ENCODE peak calls at places on chromosomes 5 and 9, in nine cellular contexts. Q is endothelial cell; X is cerebellar cortex; N is RWPE1; B is NCI-H1417; I is T-cell; F is stimulated activated CD4-positive, alpha-beta T cell treated with anti-CD3 and anti-CD28 coated beads, Interleukin-12 subunit alpha, Interleukin-12 subunit beta, amount 100 ng/mL, for 48 hours; M is activated CD8-positive, alpha-beta T cell treated with anti-CD3 and anti-CD28 coated beads for 36 hours; L is transverse colon. W is an unnamed sample.

GRCh38 chr5:170333161-170333909 is 35.8 kb upstream of the LCP2 start:
- DNase-seq in F (peak), I (peak), B (no peak), N (no peak), X (no peak), L (peak), Q (no peak), M (peak), W (no peak)

GRCh38 chr5:146313027-146313426 is 25.6 kb upstream of the POU4F3 start:
- DNase-seq in N (no peak), X (no peak), L (no peak), F (no peak), Q (no peak), I (no peak), M (peak), B (no peak), W (peak)

GRCh38 chr5:1748271-1748670 is 51.4 kb downstream of the MRPL36 start:
- DNase-seq in L (no peak), I (no peak), Q (no peak), B (no peak), X (no peak), M (no peak), F (no peak), N (no peak), W (no peak)

GRCh38 chr5:123549256-123549904 is 37.4 kb downstream of the CSNK1G3 start:
- DNase-seq in F (no peak), M (peak), I (peak), X (no peak), B (no peak), N (no peak), Q (no peak), L (peak), W (no peak)

GRCh38 chr5:16819522-16820167 is 116.4 kb downstream of the MYO10 start:
- DNase-seq in Q (no peak), N (no peak), L (no peak), F (no peak), M (no peak), B (no peak), I (no peak), X (no peak), W (no peak)

GRCh38 chr9:114855488-114855887 is 49.6 kb upstream of the TNFSF15 start:
- DNase-seq in F (no peak), L (no peak), B (no peak), N (no peak), I (no peak), M (no peak), X (no peak), Q (no peak), W (no peak)

GRCh38 chr9:14111670-14112069 is 202.3 kb downstream of the NFIB start:
- DNase-seq in I (no peak), F (no peak), M (no peak), B (no peak), X (no peak), Q (no peak), L (no peak), N (no peak), W (no peak)

GRCh38 chr5:65913519-65913918 is 12.9 kb upstream of the ERBIN start:
- DNase-seq in L (no peak), M (no peak), F (no peak), N (no peak), B (no peak), X (no peak), I (no peak), Q (no peak), W (no peak)

GRCh38 chr5:164518049-164518740 is 1012.8 kb downstream of the MAT2B start:
- DNase-seq in B (no peak), X (no peak), Q (no peak), F (no peak), N (no peak), M (no peak), L (no peak), I (no peak), W (no peak)

GRCh38 chr5:144549580-144549979 is 378.9 kb downstream of the KCTD16 start:
- DNase-seq in M (no peak), X (peak), N (no peak), B (no peak), F (no peak), L (no peak), Q (no peak), I (no peak), W (no peak)

GRCh38 chr9:134782921-134783698 is 97.5 kb upstream of the FCN2 start:
- DNase-seq in M (no peak), X (no peak), Q (no peak), B (no peak), F (no peak), I (no peak), L (peak), N (no peak), W (no peak)

GRCh38 chr5:155222393-155222792 is 208.8 kb downstream of the KIF4B start:
- DNase-seq in F (no peak), X (no peak), N (no peak), L (no peak), I (no peak), M (no peak), Q (no peak), B (no peak), W (no peak)

GRCh38 chr5:103617090-103617489 is 54.5 kb upstream of the NUDT12 start:
- DNase-seq in X (no peak), N (no peak), F (no peak), M (no peak), Q (no peak), I (no peak), L (no peak), B (no peak), W (no peak)

GRCh38 chr9:119639287-119639955 is 270.2 kb upstream of the BRINP1 start:
- DNase-seq in M (no peak), Q (peak), B (no peak), X (no peak), N (no peak), F (no peak), I (no peak), L (no peak), W (no peak)

GRCh38 chr9:12640021-12640587 is 53.1 kb upstream of the TYRP1 start:
- DNase-seq in N (peak), I (no peak), Q (no peak), B (peak), M (no peak), X (peak), F (no peak), L (no peak), W (no peak)

GRCh38 chr5:177432143-177432904 is 5.8 kb downstream of the GRK6 start:
- DNase-seq in L (no peak), X (no peak), N (no peak), B (no peak), M (peak), F (no peak), I (no peak), Q (no peak), W (no peak)

GRCh38 chr5:169874626-169875025 is 105.7 kb downstream of the INSYN2B start:
- DNase-seq in M (no peak), B (no peak), X (no peak), N (no peak), L (no peak), F (no peak), Q (no peak), I (no peak), W (peak)

GRCh38 chr5:154783774-154784460 is 28.7 kb downstream of the LARP1 start:
- DNase-seq in Q (no peak), M (peak), N (no peak), L (no peak), B (no peak), F (no peak), I (no peak), X (no peak), W (no peak)

GRCh38 chr9:100848731-100849130 is 179.8 kb upstream of the PLPPR1 start:
- DNase-seq in L (no peak), B (no peak), F (no peak), M (no peak), N (no peak), Q (no peak), X (no peak), I (no peak), W (no peak)

GRCh38 chr9:121288874-121289553 is 21.1 kb downstream of the GSN start:
- DNase-seq in M (no peak), F (no peak), I (no peak), Q (peak), N (no peak), L (peak), X (no peak), B (no peak), W (peak)

GRCh38 chr9:114570742-114571141 is 16.8 kb upstream of the ATP6V1G1 start:
- DNase-seq in M (no peak), I (no peak), L (no peak), X (no peak), Q (no peak), F (no peak), N (no peak), B (no peak), W (no peak)

GRCh38 chr5:20972419-20972925 is 984.5 kb upstream of the CDH18 start:
- DNase-seq in L (no peak), Q (peak), N (peak), B (no peak), M (no peak), X (no peak), I (no peak), F (no peak), W (no peak)

GRCh38 chr5:36174119-36174518 is 22.2 kb downstream of the SKP2 start:
- DNase-seq in L (no peak), Q (no peak), X (no peak), I (no peak), F (no peak), B (no peak), M (no peak), N (no peak), W (no peak)

GRCh38 chr9:130638278-130639118 is 25.9 kb upstream of the PRDM12 start:
- DNase-seq in Q (no peak), M (no peak), N (no peak), X (no peak), I (no peak), F (no peak), B (no peak), L (no peak), W (no peak)

GRCh38 chr5:29005386-29005785 is 1967.0 kb upstream of the CDH9 start:
- DNase-seq in L (no peak), N (no peak), I (no peak), Q (peak), B (no peak), M (no peak), X (no peak), F (no peak), W (no peak)

GRCh38 chr5:40578501-40579451 is 100.9 kb upstream of the PTGER4 start:
- DNase-seq in L (no peak), Q (no peak), M (peak), F (peak), N (no peak), B (no peak), I (no peak), X (no peak), W (no peak)

GRCh38 chr9:124385623-124386022 is 29.6 kb downstream of the PSMB7 start:
- DNase-seq in M (no peak), N (no peak), Q (no peak), F (no peak), X (no peak), B (no peak), I (no peak), L (no peak), W (no peak)

GRCh38 chr9:136052991-136053756 is 41.9 kb downstream of the NACC2 start:
- DNase-seq in Q (no peak), L (no peak), I (no peak), X (peak), M (no peak), B (peak), N (peak), F (no peak), W (no peak)

GRCh38 chr9:34990908-34991832 is 1.6 kb downstream of the DNAJB5 start:
- DNase-seq in B (no peak), L (no peak), Q (no peak), M (peak), F (no peak), I (no peak), N (no peak), X (peak), W (no peak)

GRCh38 chr9:22114956-22115355 is 105.9 kb upstream of the CDKN2B start:
- DNase-seq in X (no peak), F (no peak), B (no peak), N (no peak), M (no peak), L (no peak), Q (no peak), I (no peak), W (no peak)

W was measured in HL-60.